ENCODE peak calls at places on chromosomes 13 and 19, in six cellular contexts. T is ELR; O is H54; P is heart left ventricle; X is stimulated activated CD4-positive, alpha-beta T cell treated with anti-CD3 and anti-CD28 coated beads, Interleukin-4, amount 100 ng/mL, for 24 hours; M is occipital lobe. J is an unnamed sample.

GRCh38 chr19:11673608-11674041 is 65.1 kb downstream of the ZNF823 start:
- DNase-seq in T (peak), O (peak), P (peak), X (peak), M (peak), J (peak)

GRCh38 chr13:93862259-93862658 is 617.2 kb downstream of the DCT start:
- DNase-seq in T (no peak), O (no peak), P (no peak), X (no peak), M (no peak), J (no peak)

GRCh38 chr19:39131255-39131755 is 5.7 kb downstream of the PAK4 start:
- DNase-seq in T (no peak), O (no peak), P (peak), X (no peak), M (no peak), J (no peak)

GRCh38 chr19:10544753-10545251 is 1.1 kb downstream of the ATG4D start:
- DNase-seq in T (no peak), O (no peak), P (no peak), X (no peak), M (no peak), J (peak)

GRCh38 chr13:110868631-110869165 is 46.2 kb downstream of the ANKRD10 start:
- DNase-seq in T (no peak), O (no peak), P (no peak), X (no peak), M (no peak), J (no peak)

GRCh38 chr13:23934481-23934880 is 37.2 kb upstream of the C1QTNF9B start:
- DNase-seq in T (no peak), O (no peak), P (no peak), X (no peak), M (no peak), J (no peak)

GRCh38 chr19:57613941-57614743 is at the start of gene ZNF134:
- DNase-seq in T (peak), O (peak), P (peak), X (peak), M (peak), J (peak)

GRCh38 chr19:16229322-16229641 is 31.6 kb downstream of the AP1M1 start:
- DNase-seq in T (no peak), O (no peak), P (no peak), X (no peak), M (no peak), J (no peak)

GRCh38 chr13:36131215-36131930 is at the start of gene DCLK1:
- DNase-seq in T (peak), O (no peak), P (peak), X (no peak), M (peak), J (no peak)

GRCh38 chr13:109036091-109036490 is 406.7 kb downstream of the MYO16 start:
- DNase-seq in T (no peak), O (no peak), P (no peak), X (no peak), M (no peak), J (no peak)

GRCh38 chr13:113825851-113826250 is 38.0 kb downstream of the GAS6 start:
- DNase-seq in T (no peak), O (no peak), P (no peak), X (no peak), M (no peak), J (no peak)

GRCh38 chr13:73702419-73703071 is 431.7 kb downstream of the KLF12 start:
- DNase-seq in T (no peak), O (no peak), P (no peak), X (peak), M (no peak), J (peak)

GRCh38 chr19:1026189-1027019 is at the start of gene CNN2:
- DNase-seq in T (peak), O (peak), P (peak), X (peak), M (no peak), J (peak)

GRCh38 chr19:22634450-22634827 is 315 bp downstream of the ZNF492 start:
- DNase-seq in T (peak), O (no peak), P (no peak), X (no peak), M (no peak), J (peak)

GRCh38 chr19:1935484-1936208 is 5.3 kb upstream of the CSNK1G2 start:
- DNase-seq in T (peak), O (no peak), P (no peak), X (no peak), M (no peak), J (no peak)

GRCh38 chr13:107867701-107868661 is 347.4 kb downstream of the LIG4 start:
- DNase-seq in T (peak), O (peak), P (no peak), X (no peak), M (peak), J (peak)

GRCh38 chr13:48562296-48563066 is 29.6 kb upstream of the RCBTB2 start:
- DNase-seq in T (peak), O (no peak), P (no peak), X (peak), M (no peak), J (peak)

GRCh38 chr13:49746111-49746510 is 46.4 kb downstream of the KPNA3 start:
- DNase-seq in T (no peak), O (no peak), P (no peak), X (no peak), M (no peak), J (no peak)

GRCh38 chr13:93413972-93414717 is 187.5 kb downstream of the GPC6 start:
- DNase-seq in T (no peak), O (no peak), P (no peak), X (no peak), M (no peak), J (no peak)

GRCh38 chr13:33612641-33613638 is 205.0 kb upstream of the RFC3 start:
- DNase-seq in T (no peak), O (no peak), P (no peak), X (peak), M (no peak), J (no peak)

GRCh38 chr13:28325022-28325421 is 169.9 kb downstream of the FLT1 start:
- DNase-seq in T (no peak), O (no peak), P (no peak), X (no peak), M (no peak), J (no peak)

GRCh38 chr13:25171170-25171516 is 945 bp downstream of the AMER2 start:
- DNase-seq in T (no peak), O (no peak), P (no peak), X (no peak), M (no peak), J (no peak)

GRCh38 chr13:20969182-20969581 is 66.6 kb upstream of the XPO4 start:
- DNase-seq in T (peak), O (no peak), P (no peak), X (no peak), M (no peak), J (no peak)

J was measured in stimulated activated naive CD8-positive, alpha-beta T cell treated with anti-CD3 and anti-CD28 coated beads, Interleukin-15, Interleukin-2, amounts not matched to agents 100 U/mL and 50 U/mL, for 24 hours.